ENCODE peak calls at places on chromosomes 16 and 17, in four cellular contexts. H is mucosa of descending colon; F is IMR-90; P is activated naive CD8-positive, alpha-beta T cell treated with anti-CD3 and anti-CD28 coated beads for 36 hours. D is an unnamed sample.

GRCh38 chr17:13750783-13751484 is 149.2 kb upstream of the HS3ST3A1 start:
- DNase-seq in P (no peak), H (peak; percentile 4), F (peak; percentile 21), D (no peak)

GRCh38 chr17:4318596-4318995 is 47.9 kb downstream of the UBE2G1 start:
- DNase-seq in F (peak; percentile 51), H (no peak), P (no peak), D (no peak)

GRCh38 chr17:1830288-1830687 is 483 bp downstream of the RPA1 start:
- DNase-seq in F (no peak), P (peak; percentile 29), H (peak; percentile 10), D (no peak)

GRCh38 chr17:60573139-60573975 is 26.6 kb upstream of the PPM1D start:
- DNase-seq in P (no peak), H (no peak), F (peak; percentile 74), D (no peak)

GRCh38 chr16:12086861-12087260 is 110.3 kb downstream of the SNX29 start:
- DNase-seq in P (no peak), F (no peak), H (no peak), D (no peak)

GRCh38 chr17:6642592-6642991 is 1.7 kb downstream of the TXNDC17 start:
- DNase-seq in P (no peak), F (peak; percentile 14), H (no peak), D (no peak)

GRCh38 chr17:81961087-81961514 is at the start of gene NOTUM:
- DNase-seq in P (no peak), H (no peak), F (peak; percentile 12), D (no peak)

GRCh38 chr16:85926370-85926769 is 27.4 kb downstream of the IRF8 start:
- DNase-seq in P (no peak), F (no peak), H (no peak), D (no peak)

GRCh38 chr17:57751348-57751970 is 6.4 kb upstream of the CCDC182 start:
- DNase-seq in P (no peak), H (no peak), F (no peak), D (no peak)

GRCh38 chr17:64938925-64939474 is 19.7 kb upstream of the LRRC37A3 start:
- DNase-seq in F (peak; percentile 25), H (peak; percentile 73), P (peak; percentile 49), D (peak; percentile 64)

GRCh38 chr17:75485688-75486087 is 29.3 kb downstream of the TMEM94 start:
- DNase-seq in F (no peak), H (no peak), P (no peak), D (no peak)

GRCh38 chr17:77566151-77566550 is 392.4 kb upstream of the TNRC6C start:
- DNase-seq in P (no peak), H (no peak), F (no peak), D (no peak)

GRCh38 chr17:17691468-17692263 is 10.4 kb downstream of the RAI1 start:
- DNase-seq in P (no peak), F (no peak), H (no peak), D (no peak)

GRCh38 chr16:81752225-81752875 is 26.7 kb upstream of the PLCG2 start:
- DNase-seq in P (no peak), H (peak; percentile 52), F (no peak), D (peak; percentile 58)

GRCh38 chr16:53549970-53550406 is 47.0 kb upstream of the AKTIP start:
- DNase-seq in P (peak; percentile 34), H (peak; percentile 67), F (peak; percentile 82), D (peak; percentile 42)

GRCh38 chr17:50129303-50129945 is 536 bp downstream of the SAMD14 start:
- DNase-seq in H (no peak), P (peak; percentile 35), F (peak; percentile 57), D (no peak)

GRCh38 chr16:34803683-34804416 is 1344.4 kb downstream of the TP53TG3F start:
- DNase-seq in P (no peak), F (no peak), H (no peak), D (peak; percentile 57)

GRCh38 chr16:30896890-30897730 is 696 bp downstream of the CTF1 start:
- DNase-seq in P (peak; percentile 85), H (peak; percentile 90), F (peak; percentile 87), D (peak; percentile 94)

GRCh38 chr17:75475851-75476250 is 19.4 kb downstream of the TMEM94 start:
- DNase-seq in F (peak; percentile 18), H (no peak), P (no peak), D (no peak)

GRCh38 chr17:74017461-74017860 is 186.0 kb upstream of the RPL38 start:
- DNase-seq in H (no peak), F (no peak), P (no peak), D (no peak)

GRCh38 chr17:155576-155975 is 18.2 kb downstream of the SCGB1C2 start:
- DNase-seq in P (no peak), F (no peak), H (no peak), D (peak; percentile 28)

GRCh38 chr17:66540131-66540781 is 237.8 kb downstream of the PRKCA start:
- DNase-seq in H (peak; percentile 22), F (peak; percentile 91), P (no peak), D (no peak)

GRCh38 chr17:77875881-77876509 is 82.5 kb upstream of the TNRC6C start:
- DNase-seq in H (no peak), P (no peak), F (peak; percentile 12), D (no peak)

GRCh38 chr17:6753565-6753964 is 2.3 kb upstream of the XAF1 start:
- DNase-seq in P (no peak), F (no peak), H (no peak), D (no peak)

GRCh38 chr17:45052052-45052772 is 780 bp upstream of the DCAKD start:
- DNase-seq in H (peak; percentile 50), P (peak; percentile 31), F (no peak), D (no peak)

GRCh38 chr16:23771027-23771426 is 16.2 kb downstream of the CHP2 start:
- DNase-seq in F (no peak), P (no peak), H (no peak), D (no peak)

GRCh38 chr17:49978501-49978900 is 9.5 kb downstream of the DLX4 start:
- DNase-seq in P (no peak), F (no peak), H (no peak), D (no peak)

GRCh38 chr17:57481901-57482300 is 225.6 kb downstream of the MSI2 start:
- DNase-seq in P (no peak), H (no peak), F (peak; percentile 100), D (no peak)

GRCh38 chr16:83925957-83926725 is 26.9 kb upstream of the OSGIN1 start:
- DNase-seq in F (no peak), P (no peak), H (no peak), D (no peak)

GRCh38 chr16:3458278-3458851 is 14.9 kb downstream of the NAA60 start:
- DNase-seq in F (peak; percentile 49), P (no peak), H (peak; percentile 43), D (peak; percentile 68)

GRCh38 chr17:3772764-3773163 is 28.2 kb downstream of the ITGAE start:
- DNase-seq in F (no peak), H (no peak), P (no peak), D (no peak)

GRCh38 chr16:23518435-23518891 is 8.2 kb upstream of the GGA2 start:
- DNase-seq in P (no peak), H (peak; percentile 35), F (peak; percentile 32), D (no peak)

GRCh38 chr17:72571813-72572396 is 451.1 kb downstream of the SOX9 start:
- DNase-seq in H (no peak), P (no peak), F (no peak), D (no peak)

GRCh38 chr17:75679706-75680201 is 12.6 kb downstream of the SAP30BP start:
- DNase-seq in F (no peak), P (no peak), H (peak; percentile 75), D (peak; percentile 56)

GRCh38 chr17:78383725-78384471 is 5.4 kb downstream of the PGS1 start:
- DNase-seq in H (peak; percentile 54), P (peak; percentile 68), F (peak; percentile 100), D (peak; percentile 88)

GRCh38 chr16:66569131-66569530 is 2.9 kb downstream of the CMTM1 start:
- DNase-seq in P (no peak), F (peak; percentile 87), H (no peak), D (no peak)

D was measured in right lobe of liver.